ENCODE peak calls at places on chromosomes 2 and 18, in nine cellular contexts. Q is body of pancreas, X is Ammon's horn, C is NCI-H1092 treated with DMSO at 0.1 percent for 48 hours, G is ovary, I is fibroblast of lung, K is Calu3, Z is Kasumi-1, T is GM04504. M is an unnamed sample.

GRCh38 chr2:173550143-173550542 is 195.5 kb downstream of the CDCA7 start:
- DNase-seq in Q (no peak), X (no peak), C (no peak), G (no peak), I (peak), K (no peak), Z (no peak), T (peak), M (no peak)

GRCh38 chr18:51603551-51603950 is 406.1 kb upstream of the MEX3C start:
- DNase-seq in Q (no peak), X (no peak), C (no peak), G (no peak), I (no peak), K (no peak), Z (no peak), T (no peak), M (no peak)

GRCh38 chr2:149446735-149447134 is 116.3 kb downstream of the LYPD6 start:
- DNase-seq in Q (no peak), X (no peak), C (peak), G (no peak), I (no peak), K (no peak), Z (no peak), T (no peak), M (no peak)

GRCh38 chr2:228699400-228699799 is 517.9 kb upstream of the SPHKAP start:
- DNase-seq in Q (no peak), X (no peak), C (no peak), G (no peak), I (peak), K (no peak), Z (no peak), T (no peak), M (no peak)

GRCh38 chr2:118089015-118089800 is 937 bp downstream of the INSIG2 start:
- DNase-seq in Q (peak), X (peak), C (no peak), G (peak), I (peak), K (peak), Z (peak), T (no peak), M (peak)

GRCh38 chr2:29481313-29481712 is 366.1 kb downstream of the CLIP4 start:
- DNase-seq in Q (no peak), X (no peak), C (no peak), G (no peak), I (no peak), K (no peak), Z (no peak), T (no peak), M (no peak)

GRCh38 chr2:44970846-44971450 is 29.4 kb downstream of the SIX3 start:
- DNase-seq in Q (no peak), X (no peak), C (no peak), G (no peak), I (peak), K (no peak), Z (no peak), T (peak), M (no peak)

GRCh38 chr2:109244750-109245382 is 115.9 kb downstream of the SH3RF3 start:
- DNase-seq in Q (no peak), X (no peak), C (no peak), G (no peak), I (no peak), K (no peak), Z (no peak), T (no peak), M (no peak)

GRCh38 chr18:50928551-50928950 is 39.3 kb upstream of the ELAC1 start:
- DNase-seq in Q (no peak), X (no peak), C (no peak), G (no peak), I (peak), K (no peak), Z (no peak), T (no peak), M (no peak)

GRCh38 chr2:48414980-48415764 is 114.8 kb upstream of the STON1 start:
- DNase-seq in Q (no peak), X (peak), C (peak), G (no peak), I (peak), K (no peak), Z (peak), T (peak), M (no peak)

GRCh38 chr18:26489881-26490280 is 58.5 kb downstream of the KCTD1 start:
- DNase-seq in Q (no peak), X (no peak), C (no peak), G (no peak), I (no peak), K (peak), Z (no peak), T (no peak), M (no peak)

GRCh38 chr18:69569133-69569532 is 168.4 kb downstream of the DOK6 start:
- DNase-seq in Q (no peak), X (no peak), C (no peak), G (no peak), I (no peak), K (no peak), Z (no peak), T (no peak), M (no peak)

GRCh38 chr2:168490015-168490874 is 34.2 kb downstream of the CERS6 start:
- DNase-seq in Q (no peak), X (peak), C (no peak), G (no peak), I (peak), K (no peak), Z (peak), T (peak), M (peak)

GRCh38 chr18:63271881-63272299 is 47.7 kb downstream of the BCL2 start:
- DNase-seq in Q (no peak), X (peak), C (no peak), G (no peak), I (no peak), K (no peak), Z (peak), T (no peak), M (no peak)

GRCh38 chr2:149826471-149827125 is 239.0 kb upstream of the MMADHC start:
- DNase-seq in Q (no peak), X (peak), C (no peak), G (no peak), I (peak), K (no peak), Z (no peak), T (no peak), M (no peak)

GRCh38 chr2:45055261-45055660 is 46.0 kb upstream of the SIX2 start:
- DNase-seq in Q (no peak), X (no peak), C (no peak), G (no peak), I (no peak), K (no peak), Z (no peak), T (peak), M (no peak)

GRCh38 chr2:239041062-239041461 is 193.2 kb downstream of the TWIST2 start:
- DNase-seq in Q (no peak), X (no peak), C (no peak), G (no peak), I (no peak), K (no peak), Z (no peak), T (no peak), M (no peak)

GRCh38 chr18:70154591-70155194 is 50.8 kb downstream of the RTTN start:
- DNase-seq in Q (no peak), X (no peak), C (no peak), G (no peak), I (peak), K (peak), Z (no peak), T (peak), M (peak)

GRCh38 chr2:71610671-71611070 is 157.3 kb downstream of the DYSF start:
- DNase-seq in Q (no peak), X (no peak), C (no peak), G (peak), I (no peak), K (no peak), Z (no peak), T (no peak), M (no peak)

GRCh38 chr2:31476511-31477171 is 62.1 kb upstream of the XDH start:
- DNase-seq in Q (no peak), X (no peak), C (no peak), G (no peak), I (peak), K (no peak), Z (no peak), T (no peak), M (no peak)

GRCh38 chr2:10269711-10270610 is 32.7 kb upstream of the HPCAL1 start:
- DNase-seq in Q (no peak), X (no peak), C (no peak), G (no peak), I (no peak), K (no peak), Z (no peak), T (no peak), M (no peak)

GRCh38 chr18:48931680-48932461 is 18.9 kb downstream of the SMAD7 start:
- DNase-seq in Q (peak), X (no peak), C (no peak), G (no peak), I (no peak), K (peak), Z (no peak), T (no peak), M (no peak)

GRCh38 chr18:56402872-56403516 is 235.4 kb downstream of the TXNL1 start:
- DNase-seq in Q (no peak), X (no peak), C (no peak), G (no peak), I (peak), K (no peak), Z (no peak), T (peak), M (peak)

GRCh38 chr2:177314194-177314593 is 49.7 kb upstream of the NFE2L2 start:
- DNase-seq in Q (no peak), X (no peak), C (no peak), G (no peak), I (peak), K (no peak), Z (no peak), T (peak), M (no peak)

GRCh38 chr2:240567872-240568677 is at the start of gene RNPEPL1:
- DNase-seq in Q (peak), X (no peak), C (peak), G (peak), I (peak), K (peak), Z (peak), T (no peak), M (no peak)

GRCh38 chr2:223537669-223538601 is 64.2 kb downstream of the SCG2 start:
- DNase-seq in Q (no peak), X (peak), C (peak), G (no peak), I (peak), K (no peak), Z (no peak), T (no peak), M (no peak)

GRCh38 chr2:239197146-239197545 is 203.7 kb downstream of the HDAC4 start:
- DNase-seq in Q (peak), X (no peak), C (no peak), G (peak), I (no peak), K (no peak), Z (no peak), T (no peak), M (no peak)

GRCh38 chr2:140457483-140457882 is 1673.3 kb downstream of the LRP1B start:
- DNase-seq in Q (no peak), X (no peak), C (no peak), G (no peak), I (peak), K (no peak), Z (no peak), T (no peak), M (no peak)

GRCh38 chr2:212595036-212595654 is 56.5 kb upstream of the ERBB4 start:
- DNase-seq in Q (no peak), X (peak), C (peak), G (no peak), I (peak), K (no peak), Z (peak), T (no peak), M (no peak)

GRCh38 chr2:39787950-39788349 is 8.9 kb upstream of the THUMPD2 start:
- DNase-seq in Q (no peak), X (no peak), C (no peak), G (no peak), I (no peak), K (no peak), Z (no peak), T (no peak), M (no peak)